ENCODE peak calls at places on chromosomes 11 and 22, in ten cellular contexts. One of them, this sample, is unnamed.

GRCh38 chr11:80297808-80298460 is 857.1 kb upstream of the TENM4 start:
- DNase-seq in brain microvascular endothelial cell: peak
- DNase-seq in activated CD4-positive, alpha-beta T cell treated with anti-CD3 and anti-CD28 coated beads, Interleukin-2, amount 50 U/mL, for 48 hours: no peak
- DNase-seq in activated CD8-positive, alpha-beta memory T cell treated with anti-CD3 and anti-CD28 coated beads for 4 hours: no peak
- DNase-seq in ACHN: peak
- DNase-seq in M059J: peak
- DNase-seq in non-pigmented ciliary epithelial cell: peak
- DNase-seq in NCI-H1436: no peak
- DNase-seq in mesendoderm: no peak
- DNase-seq in SJCRH30: no peak
- DNase-seq in this sample: no peak

GRCh38 chr11:57641426-57641825 is 8.3 kb downstream of the YPEL4 start:
- DNase-seq in brain microvascular endothelial cell: peak
- DNase-seq in SJCRH30: no peak
- DNase-seq in mesendoderm: peak
- DNase-seq in non-pigmented ciliary epithelial cell: no peak
- DNase-seq in NCI-H1436: peak
- DNase-seq in activated CD4-positive, alpha-beta T cell treated with anti-CD3 and anti-CD28 coated beads, Interleukin-2, amount 50 U/mL, for 48 hours: no peak
- DNase-seq in ACHN: peak
- DNase-seq in M059J: peak
- DNase-seq in activated CD8-positive, alpha-beta memory T cell treated with anti-CD3 and anti-CD28 coated beads for 4 hours: no peak
- DNase-seq in this sample: no peak

GRCh38 chr22:36569999-36570398 is 41.0 kb upstream of the EIF3D start:
- DNase-seq in activated CD8-positive, alpha-beta memory T cell treated with anti-CD3 and anti-CD28 coated beads for 4 hours: no peak
- DNase-seq in non-pigmented ciliary epithelial cell: no peak
- DNase-seq in brain microvascular endothelial cell: peak
- DNase-seq in SJCRH30: peak
- DNase-seq in mesendoderm: peak
- DNase-seq in NCI-H1436: no peak
- DNase-seq in M059J: no peak
- DNase-seq in ACHN: peak
- DNase-seq in activated CD4-positive, alpha-beta T cell treated with anti-CD3 and anti-CD28 coated beads, Interleukin-2, amount 50 U/mL, for 48 hours: no peak
- DNase-seq in this sample: no peak

GRCh38 chr22:45584621-45585436 is 82.1 kb downstream of the FBLN1 start:
- DNase-seq in NCI-H1436: no peak
- DNase-seq in non-pigmented ciliary epithelial cell: no peak
- DNase-seq in activated CD4-positive, alpha-beta T cell treated with anti-CD3 and anti-CD28 coated beads, Interleukin-2, amount 50 U/mL, for 48 hours: no peak
- DNase-seq in brain microvascular endothelial cell: no peak
- DNase-seq in activated CD8-positive, alpha-beta memory T cell treated with anti-CD3 and anti-CD28 coated beads for 4 hours: no peak
- DNase-seq in M059J: no peak
- DNase-seq in ACHN: no peak
- DNase-seq in mesendoderm: no peak
- DNase-seq in SJCRH30: no peak
- DNase-seq in this sample: no peak

GRCh38 chr22:24819487-24819886 is 13.5 kb downstream of the SGSM1 start:
- DNase-seq in non-pigmented ciliary epithelial cell: no peak
- DNase-seq in M059J: no peak
- DNase-seq in brain microvascular endothelial cell: no peak
- DNase-seq in SJCRH30: no peak
- DNase-seq in activated CD4-positive, alpha-beta T cell treated with anti-CD3 and anti-CD28 coated beads, Interleukin-2, amount 50 U/mL, for 48 hours: no peak
- DNase-seq in NCI-H1436: no peak
- DNase-seq in mesendoderm: no peak
- DNase-seq in activated CD8-positive, alpha-beta memory T cell treated with anti-CD3 and anti-CD28 coated beads for 4 hours: no peak
- DNase-seq in ACHN: no peak
- DNase-seq in this sample: no peak

GRCh38 chr11:64390558-64390957 is 31.6 kb downstream of the RPS6KA4 start:
- DNase-seq in non-pigmented ciliary epithelial cell: no peak
- DNase-seq in brain microvascular endothelial cell: no peak
- DNase-seq in activated CD4-positive, alpha-beta T cell treated with anti-CD3 and anti-CD28 coated beads, Interleukin-2, amount 50 U/mL, for 48 hours: no peak
- DNase-seq in SJCRH30: no peak
- DNase-seq in ACHN: no peak
- DNase-seq in NCI-H1436: no peak
- DNase-seq in activated CD8-positive, alpha-beta memory T cell treated with anti-CD3 and anti-CD28 coated beads for 4 hours: no peak
- DNase-seq in M059J: no peak
- DNase-seq in mesendoderm: no peak
- DNase-seq in this sample: no peak

GRCh38 chr22:50320116-50320515 is 6.7 kb downstream of the DENND6B start:
- DNase-seq in activated CD4-positive, alpha-beta T cell treated with anti-CD3 and anti-CD28 coated beads, Interleukin-2, amount 50 U/mL, for 48 hours: no peak
- DNase-seq in SJCRH30: no peak
- DNase-seq in M059J: no peak
- DNase-seq in ACHN: no peak
- DNase-seq in mesendoderm: no peak
- DNase-seq in non-pigmented ciliary epithelial cell: no peak
- DNase-seq in brain microvascular endothelial cell: no peak
- DNase-seq in activated CD8-positive, alpha-beta memory T cell treated with anti-CD3 and anti-CD28 coated beads for 4 hours: no peak
- DNase-seq in NCI-H1436: no peak
- DNase-seq in this sample: no peak

GRCh38 chr11:63873381-63873780 is 34.5 kb downstream of the MARK2 start:
- DNase-seq in ACHN: no peak
- DNase-seq in NCI-H1436: no peak
- DNase-seq in mesendoderm: no peak
- DNase-seq in non-pigmented ciliary epithelial cell: no peak
- DNase-seq in M059J: no peak
- DNase-seq in SJCRH30: no peak
- DNase-seq in activated CD8-positive, alpha-beta memory T cell treated with anti-CD3 and anti-CD28 coated beads for 4 hours: no peak
- DNase-seq in activated CD4-positive, alpha-beta T cell treated with anti-CD3 and anti-CD28 coated beads, Interleukin-2, amount 50 U/mL, for 48 hours: no peak
- DNase-seq in brain microvascular endothelial cell: no peak
- DNase-seq in this sample: no peak

GRCh38 chr11:8794677-8795103 is 112.1 kb downstream of the RPL27A start:
- DNase-seq in activated CD4-positive, alpha-beta T cell treated with anti-CD3 and anti-CD28 coated beads, Interleukin-2, amount 50 U/mL, for 48 hours: no peak
- DNase-seq in NCI-H1436: peak
- DNase-seq in mesendoderm: peak
- DNase-seq in ACHN: no peak
- DNase-seq in brain microvascular endothelial cell: no peak
- DNase-seq in M059J: no peak
- DNase-seq in non-pigmented ciliary epithelial cell: no peak
- DNase-seq in SJCRH30: no peak
- DNase-seq in activated CD8-positive, alpha-beta memory T cell treated with anti-CD3 and anti-CD28 coated beads for 4 hours: no peak
- DNase-seq in this sample: no peak

GRCh38 chr11:5620606-5621521 is 3.9 kb upstream of the TRIM34 start:
- DNase-seq in SJCRH30: peak
- DNase-seq in NCI-H1436: no peak
- DNase-seq in non-pigmented ciliary epithelial cell: peak
- DNase-seq in M059J: peak
- DNase-seq in mesendoderm: peak
- DNase-seq in ACHN: no peak
- DNase-seq in brain microvascular endothelial cell: peak
- DNase-seq in activated CD4-positive, alpha-beta T cell treated with anti-CD3 and anti-CD28 coated beads, Interleukin-2, amount 50 U/mL, for 48 hours: no peak
- DNase-seq in activated CD8-positive, alpha-beta memory T cell treated with anti-CD3 and anti-CD28 coated beads for 4 hours: no peak
- DNase-seq in this sample: no peak

GRCh38 chr11:134389464-134390180 is 22.4 kb downstream of the B3GAT1 start:
- DNase-seq in mesendoderm: no peak
- DNase-seq in ACHN: no peak
- DNase-seq in brain microvascular endothelial cell: no peak
- DNase-seq in non-pigmented ciliary epithelial cell: no peak
- DNase-seq in M059J: no peak
- DNase-seq in activated CD4-positive, alpha-beta T cell treated with anti-CD3 and anti-CD28 coated beads, Interleukin-2, amount 50 U/mL, for 48 hours: no peak
- DNase-seq in SJCRH30: no peak
- DNase-seq in NCI-H1436: no peak
- DNase-seq in activated CD8-positive, alpha-beta memory T cell treated with anti-CD3 and anti-CD28 coated beads for 4 hours: no peak
- DNase-seq in this sample: no peak

GRCh38 chr22:48921411-48921903 is 906.2 kb downstream of the BRD1 start:
- DNase-seq in ACHN: no peak
- DNase-seq in M059J: no peak
- DNase-seq in activated CD8-positive, alpha-beta memory T cell treated with anti-CD3 and anti-CD28 coated beads for 4 hours: no peak
- DNase-seq in SJCRH30: no peak
- DNase-seq in activated CD4-positive, alpha-beta T cell treated with anti-CD3 and anti-CD28 coated beads, Interleukin-2, amount 50 U/mL, for 48 hours: no peak
- DNase-seq in mesendoderm: no peak
- DNase-seq in non-pigmented ciliary epithelial cell: no peak
- DNase-seq in NCI-H1436: no peak
- DNase-seq in brain microvascular endothelial cell: no peak
- DNase-seq in this sample: no peak

GRCh38 chr11:18064450-18065048 is 18.5 kb upstream of the TPH1 start:
- DNase-seq in activated CD8-positive, alpha-beta memory T cell treated with anti-CD3 and anti-CD28 coated beads for 4 hours: no peak
- DNase-seq in mesendoderm: no peak
- DNase-seq in NCI-H1436: no peak
- DNase-seq in M059J: no peak
- DNase-seq in brain microvascular endothelial cell: no peak
- DNase-seq in non-pigmented ciliary epithelial cell: no peak
- DNase-seq in ACHN: no peak
- DNase-seq in activated CD4-positive, alpha-beta T cell treated with anti-CD3 and anti-CD28 coated beads, Interleukin-2, amount 50 U/mL, for 48 hours: no peak
- DNase-seq in SJCRH30: no peak
- DNase-seq in this sample: no peak

GRCh38 chr22:48906177-48906835 is 921.4 kb downstream of the BRD1 start:
- DNase-seq in non-pigmented ciliary epithelial cell: no peak
- DNase-seq in SJCRH30: no peak
- DNase-seq in NCI-H1436: no peak
- DNase-seq in activated CD8-positive, alpha-beta memory T cell treated with anti-CD3 and anti-CD28 coated beads for 4 hours: no peak
- DNase-seq in M059J: no peak
- DNase-seq in activated CD4-positive, alpha-beta T cell treated with anti-CD3 and anti-CD28 coated beads, Interleukin-2, amount 50 U/mL, for 48 hours: no peak
- DNase-seq in brain microvascular endothelial cell: no peak
- DNase-seq in mesendoderm: no peak
- DNase-seq in ACHN: no peak
- DNase-seq in this sample: no peak

GRCh38 chr11:102010776-102011500 is 36.3 kb upstream of the CFAP300 start:
- DNase-seq in mesendoderm: peak
- DNase-seq in M059J: peak
- DNase-seq in NCI-H1436: no peak
- DNase-seq in activated CD8-positive, alpha-beta memory T cell treated with anti-CD3 and anti-CD28 coated beads for 4 hours: no peak
- DNase-seq in ACHN: peak
- DNase-seq in SJCRH30: peak
- DNase-seq in brain microvascular endothelial cell: peak
- DNase-seq in activated CD4-positive, alpha-beta T cell treated with anti-CD3 and anti-CD28 coated beads, Interleukin-2, amount 50 U/mL, for 48 hours: no peak
- DNase-seq in non-pigmented ciliary epithelial cell: peak
- DNase-seq in this sample: no peak

GRCh38 chr11:66768088-66768521 is 39.1 kb upstream of the SPTBN2 start:
- DNase-seq in activated CD8-positive, alpha-beta memory T cell treated with anti-CD3 and anti-CD28 coated beads for 4 hours: no peak
- DNase-seq in NCI-H1436: no peak
- DNase-seq in SJCRH30: no peak
- DNase-seq in non-pigmented ciliary epithelial cell: peak
- DNase-seq in activated CD4-positive, alpha-beta T cell treated with anti-CD3 and anti-CD28 coated beads, Interleukin-2, amount 50 U/mL, for 48 hours: no peak
- DNase-seq in mesendoderm: no peak
- DNase-seq in ACHN: peak
- DNase-seq in brain microvascular endothelial cell: peak
- DNase-seq in M059J: no peak
- DNase-seq in this sample: no peak

GRCh38 chr11:59706518-59707285 is 6.9 kb downstream of the OR10V1 start:
- DNase-seq in NCI-H1436: no peak
- DNase-seq in non-pigmented ciliary epithelial cell: peak
- DNase-seq in brain microvascular endothelial cell: peak
- DNase-seq in mesendoderm: no peak
- DNase-seq in ACHN: peak
- DNase-seq in activated CD8-positive, alpha-beta memory T cell treated with anti-CD3 and anti-CD28 coated beads for 4 hours: no peak
- DNase-seq in activated CD4-positive, alpha-beta T cell treated with anti-CD3 and anti-CD28 coated beads, Interleukin-2, amount 50 U/mL, for 48 hours: no peak
- DNase-seq in SJCRH30: peak
- DNase-seq in M059J: peak
- DNase-seq in this sample: no peak

GRCh38 chr11:83072689-83073242 is 1.1 kb upstream of the RAB30 start:
- DNase-seq in activated CD4-positive, alpha-beta T cell treated with anti-CD3 and anti-CD28 coated beads, Interleukin-2, amount 50 U/mL, for 48 hours: peak
- DNase-seq in M059J: no peak
- DNase-seq in mesendoderm: peak
- DNase-seq in activated CD8-positive, alpha-beta memory T cell treated with anti-CD3 and anti-CD28 coated beads for 4 hours: no peak
- DNase-seq in non-pigmented ciliary epithelial cell: no peak
- DNase-seq in brain microvascular endothelial cell: no peak
- DNase-seq in ACHN: no peak
- DNase-seq in NCI-H1436: no peak
- DNase-seq in SJCRH30: no peak
- DNase-seq in this sample: no peak

GRCh38 chr11:106961518-106961917 is 56.8 kb downstream of the GUCY1A2 start:
- DNase-seq in M059J: peak
- DNase-seq in brain microvascular endothelial cell: peak
- DNase-seq in NCI-H1436: no peak
- DNase-seq in ACHN: peak
- DNase-seq in mesendoderm: peak
- DNase-seq in SJCRH30: no peak
- DNase-seq in activated CD8-positive, alpha-beta memory T cell treated with anti-CD3 and anti-CD28 coated beads for 4 hours: no peak
- DNase-seq in activated CD4-positive, alpha-beta T cell treated with anti-CD3 and anti-CD28 coated beads, Interleukin-2, amount 50 U/mL, for 48 hours: no peak
- DNase-seq in non-pigmented ciliary epithelial cell: peak
- DNase-seq in this sample: no peak

GRCh38 chr22:23481369-23481768 is 98.7 kb downstream of the IGLL1 start:
- DNase-seq in activated CD4-positive, alpha-beta T cell treated with anti-CD3 and anti-CD28 coated beads, Interleukin-2, amount 50 U/mL, for 48 hours: no peak
- DNase-seq in activated CD8-positive, alpha-beta memory T cell treated with anti-CD3 and anti-CD28 coated beads for 4 hours: no peak
- DNase-seq in NCI-H1436: peak
- DNase-seq in non-pigmented ciliary epithelial cell: no peak
- DNase-seq in ACHN: no peak
- DNase-seq in brain microvascular endothelial cell: no peak
- DNase-seq in SJCRH30: no peak
- DNase-seq in mesendoderm: no peak
- DNase-seq in M059J: no peak
- DNase-seq in this sample: no peak

GRCh38 chr11:5550440-5551095 is 2.2 kb upstream of the OR52H1 start:
- DNase-seq in activated CD8-positive, alpha-beta memory T cell treated with anti-CD3 and anti-CD28 coated beads for 4 hours: no peak
- DNase-seq in activated CD4-positive, alpha-beta T cell treated with anti-CD3 and anti-CD28 coated beads, Interleukin-2, amount 50 U/mL, for 48 hours: no peak
- DNase-seq in SJCRH30: no peak
- DNase-seq in non-pigmented ciliary epithelial cell: peak
- DNase-seq in ACHN: peak
- DNase-seq in mesendoderm: no peak
- DNase-seq in NCI-H1436: no peak
- DNase-seq in brain microvascular endothelial cell: peak
- DNase-seq in M059J: peak
- DNase-seq in this sample: no peak

GRCh38 chr11:44727114-44727372 is 281 bp downstream of the TSPAN18 start:
- DNase-seq in activated CD4-positive, alpha-beta T cell treated with anti-CD3 and anti-CD28 coated beads, Interleukin-2, amount 50 U/mL, for 48 hours: no peak
- DNase-seq in NCI-H1436: no peak
- DNase-seq in SJCRH30: no peak
- DNase-seq in M059J: no peak
- DNase-seq in mesendoderm: peak
- DNase-seq in activated CD8-positive, alpha-beta memory T cell treated with anti-CD3 and anti-CD28 coated beads for 4 hours: no peak
- DNase-seq in non-pigmented ciliary epithelial cell: no peak
- DNase-seq in brain microvascular endothelial cell: no peak
- DNase-seq in ACHN: no peak
- DNase-seq in this sample: peak

GRCh38 chr22:46596819-46597218 is 23.4 kb upstream of the GRAMD4 start:
- DNase-seq in activated CD4-positive, alpha-beta T cell treated with anti-CD3 and anti-CD28 coated beads, Interleukin-2, amount 50 U/mL, for 48 hours: no peak
- DNase-seq in NCI-H1436: no peak
- DNase-seq in M059J: no peak
- DNase-seq in mesendoderm: peak
- DNase-seq in activated CD8-positive, alpha-beta memory T cell treated with anti-CD3 and anti-CD28 coated beads for 4 hours: no peak
- DNase-seq in ACHN: no peak
- DNase-seq in SJCRH30: no peak
- DNase-seq in non-pigmented ciliary epithelial cell: no peak
- DNase-seq in brain microvascular endothelial cell: no peak
- DNase-seq in this sample: no peak

GRCh38 chr11:94449437-94449836 is 44.2 kb downstream of the MRE11 start:
- DNase-seq in activated CD8-positive, alpha-beta memory T cell treated with anti-CD3 and anti-CD28 coated beads for 4 hours: no peak
- DNase-seq in NCI-H1436: peak
- DNase-seq in brain microvascular endothelial cell: peak
- DNase-seq in non-pigmented ciliary epithelial cell: no peak
- DNase-seq in M059J: peak
- DNase-seq in activated CD4-positive, alpha-beta T cell treated with anti-CD3 and anti-CD28 coated beads, Interleukin-2, amount 50 U/mL, for 48 hours: no peak
- DNase-seq in SJCRH30: no peak
- DNase-seq in ACHN: peak
- DNase-seq in mesendoderm: no peak
- DNase-seq in this sample: no peak

GRCh38 chr11:10975287-10975721 is 117.5 kb upstream of the ZBED5 start:
- DNase-seq in NCI-H1436: no peak
- DNase-seq in brain microvascular endothelial cell: peak
- DNase-seq in ACHN: no peak
- DNase-seq in M059J: peak
- DNase-seq in activated CD4-positive, alpha-beta T cell treated with anti-CD3 and anti-CD28 coated beads, Interleukin-2, amount 50 U/mL, for 48 hours: no peak
- DNase-seq in non-pigmented ciliary epithelial cell: no peak
- DNase-seq in SJCRH30: no peak
- DNase-seq in activated CD8-positive, alpha-beta memory T cell treated with anti-CD3 and anti-CD28 coated beads for 4 hours: no peak
- DNase-seq in mesendoderm: no peak
- DNase-seq in this sample: no peak

GRCh38 chr11:3955299-3955665 is 99.8 kb downstream of the STIM1 start:
- DNase-seq in non-pigmented ciliary epithelial cell: no peak
- DNase-seq in SJCRH30: no peak
- DNase-seq in brain microvascular endothelial cell: no peak
- DNase-seq in ACHN: no peak
- DNase-seq in activated CD4-positive, alpha-beta T cell treated with anti-CD3 and anti-CD28 coated beads, Interleukin-2, amount 50 U/mL, for 48 hours: no peak
- DNase-seq in M059J: no peak
- DNase-seq in mesendoderm: no peak
- DNase-seq in activated CD8-positive, alpha-beta memory T cell treated with anti-CD3 and anti-CD28 coated beads for 4 hours: no peak
- DNase-seq in NCI-H1436: no peak
- DNase-seq in this sample: no peak

GRCh38 chr22:42321908-42322561 is 51.6 kb upstream of the TCF20 start:
- DNase-seq in brain microvascular endothelial cell: no peak
- DNase-seq in M059J: no peak
- DNase-seq in ACHN: no peak
- DNase-seq in NCI-H1436: peak
- DNase-seq in activated CD4-positive, alpha-beta T cell treated with anti-CD3 and anti-CD28 coated beads, Interleukin-2, amount 50 U/mL, for 48 hours: no peak
- DNase-seq in non-pigmented ciliary epithelial cell: no peak
- DNase-seq in SJCRH30: peak
- DNase-seq in activated CD8-positive, alpha-beta memory T cell treated with anti-CD3 and anti-CD28 coated beads for 4 hours: no peak
- DNase-seq in mesendoderm: no peak
- DNase-seq in this sample: no peak

GRCh38 chr22:48869161-48869560 is 958.5 kb downstream of the BRD1 start:
- DNase-seq in activated CD4-positive, alpha-beta T cell treated with anti-CD3 and anti-CD28 coated beads, Interleukin-2, amount 50 U/mL, for 48 hours: no peak
- DNase-seq in mesendoderm: no peak
- DNase-seq in SJCRH30: no peak
- DNase-seq in NCI-H1436: no peak
- DNase-seq in activated CD8-positive, alpha-beta memory T cell treated with anti-CD3 and anti-CD28 coated beads for 4 hours: no peak
- DNase-seq in M059J: no peak
- DNase-seq in non-pigmented ciliary epithelial cell: no peak
- DNase-seq in ACHN: no peak
- DNase-seq in brain microvascular endothelial cell: no peak
- DNase-seq in this sample: no peak